ENCODE peak calls at places on chromosomes 1 and 21, in seven cellular contexts. K is RCC 7860, U is AG09309, W is memory B cell, G is uterus, A is AG08396, Y is neuronal stem cell. F is an unnamed sample.

GRCh38 chr1:17335821-17336718 is 28.1 kb downstream of the PADI4 start:
- DNase-seq in A (peak), U (no peak), K (peak), Y (peak), W (peak), G (no peak), F (peak)

GRCh38 chr1:181135462-181135781 is 46.9 kb downstream of the IER5 start:
- DNase-seq in W (no peak), Y (no peak), K (peak), G (no peak), U (no peak), A (no peak), F (peak)

GRCh38 chr1:57088689-57089088 is 122.9 kb upstream of the C8B start:
- DNase-seq in U (no peak), Y (no peak), W (no peak), A (no peak), G (no peak), K (no peak), F (no peak)

GRCh38 chr1:211579434-211580302 is 707 bp upstream of the SLC30A1 start:
- DNase-seq in W (no peak), G (peak), U (no peak), A (no peak), K (no peak), Y (no peak), F (peak)

GRCh38 chr1:247421074-247421473 is 5.1 kb downstream of the NLRP3 start:
- DNase-seq in G (no peak), U (no peak), K (no peak), A (no peak), Y (no peak), W (no peak), F (no peak)

GRCh38 chr1:6859415-6860343 is 74.4 kb downstream of the CAMTA1 start:
- DNase-seq in A (peak), U (peak), G (peak), K (peak), W (no peak), Y (no peak), F (no peak)

GRCh38 chr1:47575855-47576757 is 138.3 kb downstream of the FOXD2 start:
- DNase-seq in K (peak), Y (no peak), W (no peak), A (peak), G (no peak), U (no peak), F (no peak)

GRCh38 chr1:90821152-90821792 is 104.2 kb upstream of the BARHL2 start:
- DNase-seq in U (no peak), W (no peak), K (peak), Y (no peak), A (no peak), G (no peak), F (no peak)

GRCh38 chr1:109979489-109980091 is 5.0 kb upstream of the AHCYL1 start:
- DNase-seq in U (no peak), A (peak), K (peak), W (no peak), Y (no peak), G (peak), F (peak)

GRCh38 chr1:156556354-156556753 is 16.0 kb downstream of the IQGAP3 start:
- DNase-seq in G (no peak), U (no peak), Y (no peak), K (no peak), W (no peak), A (no peak), F (no peak)

GRCh38 chr1:15153842-15154479 is 414 bp downstream of the TMEM51 start:
- DNase-seq in U (no peak), G (peak), A (peak), Y (peak), K (peak), W (no peak), F (peak)

GRCh38 chr1:154328318-154329151 is 3.2 kb downstream of the ATP8B2 start:
- DNase-seq in W (peak), A (peak), K (no peak), Y (no peak), U (no peak), G (peak), F (peak)

GRCh38 chr1:203276408-203276807 is 28.9 kb upstream of the BTG2 start:
- DNase-seq in Y (no peak), W (no peak), G (peak), K (no peak), U (no peak), A (no peak), F (no peak)

GRCh38 chr21:44054710-44055109 is 42.6 kb downstream of the TRAPPC10 start:
- DNase-seq in K (no peak), G (no peak), Y (no peak), A (peak), U (no peak), W (no peak), F (no peak)

GRCh38 chr1:1781526-1781903 is 3.2 kb upstream of the NADK start:
- DNase-seq in W (no peak), Y (no peak), A (no peak), K (no peak), U (no peak), G (no peak), F (no peak)

GRCh38 chr1:184329962-184330868 is 56.6 kb upstream of the C1orf21 start:
- DNase-seq in W (no peak), Y (no peak), G (peak), U (no peak), K (no peak), A (no peak), F (no peak)

GRCh38 chr1:153627797-153628626 is at the start of gene S100A1:
- DNase-seq in U (no peak), K (no peak), A (no peak), G (no peak), W (no peak), Y (no peak), F (peak)

GRCh38 chr1:241401156-241401555 is 44.2 kb upstream of the RGS7 start:
- DNase-seq in K (no peak), A (no peak), U (no peak), G (no peak), W (no peak), Y (no peak), F (no peak)

GRCh38 chr1:243926803-243927245 is 76.8 kb upstream of the AKT3 start:
- DNase-seq in U (peak), W (no peak), A (peak), K (peak), G (no peak), Y (no peak), F (no peak)

GRCh38 chr1:228293816-228294500 is 86.1 kb downstream of the OBSCN start:
- DNase-seq in Y (no peak), K (no peak), A (no peak), W (no peak), U (no peak), G (no peak), F (no peak)

GRCh38 chr1:204520834-204521709 is 4.9 kb downstream of the MDM4 start:
- DNase-seq in K (peak), A (peak), G (no peak), Y (no peak), U (no peak), W (peak), F (peak)

GRCh38 chr1:14676400-14676799 is 77.9 kb downstream of the KAZN start:
- DNase-seq in Y (no peak), G (no peak), U (no peak), A (no peak), W (no peak), K (no peak), F (no peak)

GRCh38 chr1:115331531-115332331 is 6.3 kb downstream of the NGF start:
- DNase-seq in U (no peak), K (no peak), W (no peak), Y (no peak), G (no peak), A (no peak), F (peak)

GRCh38 chr1:200364831-200365230 is 45.0 kb downstream of the ZNF281 start:
- DNase-seq in G (no peak), W (no peak), Y (no peak), U (peak), K (peak), A (no peak), F (no peak)

GRCh38 chr1:119186471-119186870 is 46.0 kb upstream of the WARS2 start:
- DNase-seq in G (no peak), W (no peak), U (no peak), A (no peak), K (peak), Y (no peak), F (no peak)

GRCh38 chr1:24426738-24427468 is 11.3 kb downstream of the NIPAL3 start:
- DNase-seq in Y (no peak), K (no peak), A (no peak), W (no peak), U (no peak), G (no peak), F (no peak)